ENCODE peak calls at places on chromosome 12, in four cellular contexts. L is GM12878, D is HepG2, Q is K562. C is an unnamed sample.
A peak's percentile ranks its signal among the peaks of the same experiment; 100 is the strongest.

GRCh38 chr12:100229876-100230275 is 29.3 kb downstream of the ACTR6 start:
- DNase-seq in L (no peak), D (no peak), Q (no peak), C (no peak)

GRCh38 chr12:106276032-106276728 is 26.4 kb upstream of the TCP11L2 start:
- DNase-seq in Q (no peak), D (no peak), L (peak; percentile 65), C (no peak)

GRCh38 chr12:21839776-21840175 is 65.3 kb upstream of the KCNJ8 start:
- DNase-seq in Q (no peak), L (no peak), D (no peak), C (no peak)

GRCh38 chr12:94042321-94042720 is 106.1 kb upstream of the PLXNC1 start:
- DNase-seq in L (no peak), Q (no peak), D (no peak), C (no peak)

GRCh38 chr12:12008232-12008850 is 62.4 kb upstream of the BCL2L14 start:
- DNase-seq in Q (no peak), D (no peak), L (no peak), C (peak; percentile 30)

GRCh38 chr12:121145221-121145620 is 12.5 kb downstream of the P2RX7 start:
- DNase-seq in D (no peak), L (no peak), Q (no peak), C (no peak)

GRCh38 chr12:15700595-15700994 is 88.6 kb downstream of the EPS8 start:
- DNase-seq in L (peak; percentile 46), D (no peak), Q (peak; percentile 4), C (no peak)

GRCh38 chr12:105231396-105231795 is 4.6 kb downstream of the APPL2 start:
- DNase-seq in L (no peak), D (peak; percentile 31), Q (no peak), C (no peak)

GRCh38 chr12:62640910-62641448 is 174.4 kb downstream of the MON2 start:
- DNase-seq in L (peak; percentile 27), D (no peak), Q (peak; percentile 16), C (no peak)

GRCh38 chr12:2248901-2249381 is 196.2 kb downstream of the CACNA1C start:
- DNase-seq in Q (no peak), D (no peak), L (peak; percentile 93), C (no peak)
- TF ChIP-seq FOXK2 in Q (no peak), D (no peak), L (no peak), C (no peak)

GRCh38 chr12:10361084-10361483 is 28.8 kb downstream of the KLRK1 start:
- DNase-seq in L (no peak), D (no peak), Q (peak; percentile 45), C (peak; percentile 31)

GRCh38 chr12:10362325-10362724 is 27.5 kb downstream of the KLRK1 start:
- DNase-seq in Q (peak; percentile 14), D (no peak), L (no peak), C (no peak)

GRCh38 chr12:10362828-10363664 is 26.8 kb downstream of the KLRK1 start:
- DNase-seq in D (no peak), L (peak; percentile 35), Q (peak; percentile 74), C (no peak)

GRCh38 chr12:10363665-10363921 is 26.2 kb downstream of the KLRK1 start:
- DNase-seq in D (no peak), Q (no peak), L (no peak), C (no peak)

DNA sequence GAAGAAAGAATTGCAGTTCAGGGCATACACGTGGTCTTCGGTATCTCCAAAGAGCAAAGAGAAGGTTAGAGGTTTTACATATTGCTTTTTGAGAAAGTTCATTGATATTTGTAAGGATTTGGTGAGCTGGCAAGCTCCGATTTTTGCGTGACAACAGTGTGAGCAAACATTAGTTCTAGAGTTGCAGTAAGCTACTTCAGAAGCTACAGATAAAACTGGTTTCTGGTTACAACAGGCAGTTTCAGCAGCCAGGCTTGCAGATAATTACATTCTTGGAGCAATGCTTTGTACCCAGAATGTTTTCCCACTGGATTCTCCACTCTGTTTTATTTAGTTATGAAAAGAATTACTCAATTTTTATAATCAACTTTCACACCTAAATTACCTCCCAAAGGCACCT is 28.2 kb downstream of the KLRK1 start:
- DNase-seq in Q (peak; percentile 45), D (peak; percentile 10), L (no peak), C (no peak)
- TF ChIP-seq FOXK2 in Q (no peak), D (no peak), L (no peak), C (no peak)

GRCh38 chr12:27462851-27463250 is 16.3 kb downstream of the SMCO2 start:
- DNase-seq in D (no peak), Q (no peak), L (no peak), C (no peak)

GRCh38 chr12:27456618-27457017 is 10.1 kb downstream of the SMCO2 start:
- DNase-seq in Q (no peak), D (peak; percentile 8), L (no peak), C (no peak)

GRCh38 chr12:27463826-27464554 is 17.5 kb downstream of the SMCO2 start:
- DNase-seq in D (no peak), L (no peak), Q (no peak), C (no peak)

GRCh38 chr12:27462151-27462694 is 15.7 kb downstream of the SMCO2 start:
- DNase-seq in Q (no peak), D (no peak), L (no peak), C (no peak)

DNA sequence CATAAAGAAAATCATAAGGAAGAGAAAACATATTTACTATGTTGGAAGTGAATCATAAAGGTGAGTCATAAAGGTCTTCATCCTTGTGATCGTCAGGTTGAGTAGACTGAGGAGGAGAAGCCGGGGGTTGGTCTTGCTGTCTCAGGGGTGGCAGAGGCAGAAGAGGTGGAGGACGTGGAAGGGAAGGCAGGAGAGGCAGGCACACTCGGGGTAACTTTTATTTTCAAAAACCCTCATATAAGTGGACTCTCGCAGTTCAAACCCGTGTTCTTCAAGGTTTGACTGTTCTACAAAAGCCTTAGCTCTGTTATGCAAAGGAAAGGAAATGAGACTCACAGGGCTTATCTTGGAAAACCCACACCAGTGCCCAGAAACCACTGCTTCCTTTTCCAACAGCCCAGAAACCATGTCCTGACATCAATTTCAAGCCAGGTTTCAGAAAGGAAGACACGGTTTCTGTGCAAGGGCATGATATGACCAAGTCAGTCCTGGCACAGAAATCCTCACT is 14.0 kb downstream of the SMCO2 start:
- DNase-seq in L (peak; percentile 4), D (no peak), Q (no peak), C (no peak)
- TF ChIP-seq FOXK2 in L (no peak), D (no peak), Q (no peak), C (no peak)

GRCh38 chr12:50678650-50679049 is 85.3 kb upstream of the ATF1 start:
- DNase-seq in D (no peak), L (no peak), Q (no peak), C (no peak)
- TF ChIP-seq FOXK2 in D (no peak), L (no peak), Q (no peak), C (no peak)

GRCh38 chr12:115485967-115486366 is 791.5 kb downstream of the MED13L start:
- DNase-seq in L (no peak), Q (no peak), D (no peak), C (no peak)
- TF ChIP-seq FOXK2 in L (no peak), Q (no peak), D (no peak), C (no peak)

DNA sequence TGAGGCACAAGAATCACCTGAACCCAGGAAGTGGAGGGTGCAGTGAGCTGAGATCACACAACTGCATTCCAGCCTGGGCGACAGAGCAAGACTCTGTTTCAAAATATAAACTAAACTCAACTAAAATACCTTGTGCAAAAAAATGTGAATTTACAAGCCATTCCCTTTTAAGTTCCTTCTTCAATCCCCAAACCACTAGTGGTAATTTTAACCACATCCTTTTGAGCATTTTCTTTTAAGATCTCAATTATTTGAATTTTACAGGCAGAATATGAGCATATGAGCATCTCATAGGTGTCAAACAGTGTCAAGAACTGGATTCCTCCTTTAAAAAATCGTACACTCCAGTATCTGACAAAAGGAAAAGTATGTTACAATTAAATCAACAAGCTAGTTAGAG is 57.0 kb upstream of the NPFF start:
- DNase-seq in L (no peak), Q (no peak), D (no peak), C (no peak)
- TF ChIP-seq FOXK2 in L (no peak), Q (no peak), D (no peak), C (no peak)

GRCh38 chr12:76863005-76863670 is 15.7 kb downstream of the CSRP2 start:
- DNase-seq in L (no peak), Q (no peak), D (no peak), C (no peak)

GRCh38 chr12:76866146-76866545 is 12.7 kb downstream of the CSRP2 start:
- DNase-seq in Q (no peak), L (no peak), D (no peak), C (no peak)

GRCh38 chr12:76866726-76867125 is 12.1 kb downstream of the CSRP2 start:
- DNase-seq in D (no peak), Q (no peak), L (no peak), C (no peak)

GRCh38 chr12:76864791-76865400 is 13.9 kb downstream of the CSRP2 start:
- DNase-seq in D (no peak), Q (no peak), L (no peak), C (no peak)

DNA sequence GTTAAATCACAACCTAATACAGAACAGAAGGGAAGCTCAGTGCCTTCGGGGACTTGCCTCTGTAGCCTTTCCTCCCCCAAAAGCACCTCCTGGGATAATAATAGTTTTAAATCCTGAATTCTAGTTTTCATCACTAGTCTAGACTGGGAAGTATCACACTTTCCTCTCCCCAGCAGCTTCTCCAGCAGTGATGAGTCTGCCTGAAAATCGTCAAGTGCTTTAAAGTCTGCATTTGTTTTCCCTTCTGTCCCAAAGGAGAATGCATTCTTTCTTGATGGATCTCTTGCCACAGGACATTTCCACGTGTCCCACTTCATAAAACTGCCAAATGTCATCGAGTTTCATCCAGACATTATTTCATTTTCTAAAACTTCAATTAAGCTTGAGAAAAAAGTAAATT is 15.0 kb downstream of the CSRP2 start:
- DNase-seq in Q (no peak), D (no peak), L (no peak), C (no peak)
- TF ChIP-seq FOXK2 in Q (no peak), D (no peak), L (no peak), C (no peak)

DNA sequence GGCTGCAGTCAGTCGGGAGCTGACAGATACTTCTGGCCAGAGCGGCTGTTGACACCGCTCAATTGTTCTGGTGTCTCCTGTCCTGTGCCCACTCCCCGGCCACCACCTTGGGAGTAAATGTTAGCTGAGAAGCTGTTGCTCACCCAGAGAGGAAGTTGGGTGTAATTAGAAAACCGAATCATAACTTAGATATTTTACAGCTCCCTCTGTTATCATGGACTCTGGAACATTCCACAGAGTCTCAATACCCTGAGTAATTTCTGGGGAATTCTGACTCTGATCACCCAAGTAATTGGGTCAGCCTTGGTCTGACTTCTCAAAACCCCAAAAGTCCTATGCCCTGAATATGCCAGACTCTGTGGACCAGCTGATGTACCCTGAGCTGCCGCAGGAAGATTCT is 58.2 kb upstream of the RFLNA start:
- DNase-seq in Q (no peak), L (no peak), D (no peak), C (no peak)
- TF ChIP-seq FOXK2 in Q (no peak), L (no peak), D (no peak), C (no peak)